ENCODE peak calls at places on chromosome 11, in nine cellular contexts. D is A549, Y is sigmoid colon, W is K562, F is ovary, B is GM12878, Z is H1, N is stomach, G is upper lobe of left lung. O is an unnamed sample.

GRCh38 chr11:67268684-67269268 is 2.5 kb downstream of the GRK2 start:
- DNase-seq in D (no peak), Y (peak; percentile 62), W (no peak), F (no peak), B (no peak), Z (no peak), N (no peak), G (no peak), O (no peak)

GRCh38 chr11:61911701-61912529 is 5.5 kb downstream of the RAB3IL1 start:
- DNase-seq in D (no peak), Y (peak; percentile 65), W (no peak), F (peak; percentile 74), B (no peak), Z (no peak), N (no peak), G (no peak), O (no peak)

GRCh38 chr11:111960916-111961315 is 23.8 kb downstream of the DIXDC1 start:
- DNase-seq in D (peak; percentile 18), Y (no peak), W (no peak), F (no peak), B (no peak), Z (no peak), N (peak; percentile 70), G (no peak), O (no peak)

GRCh38 chr11:69447786-69448185 is 33.7 kb upstream of the LINC01488 start:
- DNase-seq in D (no peak), Y (no peak), W (no peak), F (no peak), B (no peak), Z (no peak), N (peak; percentile 53), G (peak; percentile 51), O (no peak)

GRCh38 chr11:103927535-103927934 is 108.9 kb upstream of the DDI1 start:
- DNase-seq in D (peak; percentile 36), Y (no peak), W (no peak), F (no peak), B (no peak), Z (no peak), N (no peak), G (no peak), O (no peak)

GRCh38 chr11:128544625-128545024 is 42.7 kb downstream of the ETS1 start:
- DNase-seq in D (no peak), Y (no peak), W (no peak), F (no peak), B (no peak), Z (no peak), N (no peak), G (no peak), O (no peak)

GRCh38 chr11:36258730-36259360 is 30.4 kb downstream of the COMMD9 start:
- DNase-seq in D (peak; percentile 68), Y (peak; percentile 72), W (peak; percentile 27), F (peak; percentile 56), B (no peak), Z (peak; percentile 36), N (peak; percentile 48), G (peak; percentile 60), O (peak; percentile 45)

GRCh38 chr11:124811423-124812125 is 11.4 kb upstream of the MSANTD2 start:
- DNase-seq in D (no peak), Y (no peak), W (no peak), F (no peak), B (no peak), Z (no peak), N (no peak), G (no peak), O (no peak)

GRCh38 chr11:128488471-128488870 is 98.9 kb downstream of the ETS1 start:
- DNase-seq in D (no peak), Y (no peak), W (no peak), F (no peak), B (no peak), Z (no peak), N (no peak), G (no peak), O (no peak)

GRCh38 chr11:3827434-3828186 is 13.1 kb downstream of the RHOG start:
- DNase-seq in D (no peak), Y (no peak), W (no peak), F (no peak), B (no peak), Z (no peak), N (no peak), G (no peak), O (no peak)

GRCh38 chr11:119422505-119423416 is at the start of gene THY1:
- DNase-seq in D (no peak), Y (no peak), W (no peak), F (no peak), B (no peak), Z (no peak), N (no peak), G (no peak), O (no peak)

GRCh38 chr11:119759324-119759723 is 30.3 kb upstream of the NECTIN1 start:
- DNase-seq in D (no peak), Y (no peak), W (peak; percentile 62), F (no peak), B (no peak), Z (no peak), N (no peak), G (no peak), O (no peak)

GRCh38 chr11:113001709-113002108 is 40.5 kb downstream of the NCAM1 start:
- DNase-seq in D (no peak), Y (no peak), W (no peak), F (no peak), B (no peak), Z (no peak), N (no peak), G (no peak), O (no peak)

GRCh38 chr11:60763692-60764369 is 7.2 kb downstream of the MS4A15 start:
- DNase-seq in D (no peak), Y (no peak), W (no peak), F (no peak), B (peak; percentile 69), Z (no peak), N (no peak), G (peak; percentile 15), O (no peak)

GRCh38 chr11:6404341-6405038 is 14.2 kb downstream of the SMPD1 start:
- DNase-seq in D (no peak), Y (no peak), W (no peak), F (no peak), B (no peak), Z (no peak), N (no peak), G (no peak), O (no peak)

GRCh38 chr11:34585870-34586654 is 34.8 kb upstream of the EHF start:
- DNase-seq in D (peak; percentile 79), Y (no peak), W (peak; percentile 38), F (no peak), B (peak; percentile 20), Z (no peak), N (no peak), G (no peak), O (no peak)

GRCh38 chr11:63032451-63032850 is 16.8 kb upstream of the SLC22A8 start:
- DNase-seq in D (no peak), Y (no peak), W (no peak), F (no peak), B (no peak), Z (no peak), N (no peak), G (no peak), O (no peak)

GRCh38 chr11:113166280-113166679 is 148.1 kb upstream of the TTC12 start:
- DNase-seq in D (no peak), Y (no peak), W (no peak), F (no peak), B (no peak), Z (no peak), N (no peak), G (no peak), O (no peak)

GRCh38 chr11:11782532-11783110 is 59.2 kb upstream of the USP47 start:
- DNase-seq in D (no peak), Y (no peak), W (no peak), F (no peak), B (no peak), Z (no peak), N (peak; percentile 90), G (peak; percentile 33), O (no peak)
- TF ChIP-seq CTCF in D (no peak), Y (no peak), W (no peak), F (no peak), B (no peak), Z (no peak), N (no peak), G (no peak), O (no peak)

DNA sequence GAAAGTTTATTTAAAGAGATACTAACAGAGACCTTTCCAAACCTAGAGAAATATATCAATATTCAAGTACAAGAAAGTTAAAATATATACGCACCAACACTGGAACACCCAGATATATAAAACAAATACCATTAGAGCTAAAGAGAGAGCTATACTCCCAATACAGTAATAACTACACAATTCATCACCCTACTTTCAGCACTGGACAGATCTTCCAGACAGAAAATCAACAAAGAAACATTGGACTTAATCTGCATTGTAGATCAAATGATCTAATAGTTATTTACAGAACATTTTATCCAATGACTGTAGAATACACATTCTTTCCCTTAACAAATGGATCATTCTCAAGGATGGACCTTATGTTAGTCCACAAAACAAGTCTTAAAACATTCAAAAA is 311.9 kb downstream of the METTL15 start:
- DNase-seq in D (no peak), Y (no peak), W (no peak), F (no peak), B (no peak), Z (no peak), N (no peak), G (no peak), O (no peak)
- TF ChIP-seq EP300 in D (no peak), Y (no peak), W (no peak), F (no peak), B (no peak), Z (no peak), N (no peak), G (no peak), O (no peak)

GRCh38 chr11:12088047-12088481 is 22.3 kb upstream of the MICAL2 start:
- DNase-seq in D (peak; percentile 82), Y (peak; percentile 77), W (peak; percentile 42), F (no peak), B (no peak), Z (no peak), N (no peak), G (peak; percentile 44), O (no peak)
- TF ChIP-seq POLR2A in D (no peak), Y (peak; percentile 11), W (no peak), F (no peak), B (no peak), Z (no peak), N (no peak), G (no peak), O (no peak)

DNA sequence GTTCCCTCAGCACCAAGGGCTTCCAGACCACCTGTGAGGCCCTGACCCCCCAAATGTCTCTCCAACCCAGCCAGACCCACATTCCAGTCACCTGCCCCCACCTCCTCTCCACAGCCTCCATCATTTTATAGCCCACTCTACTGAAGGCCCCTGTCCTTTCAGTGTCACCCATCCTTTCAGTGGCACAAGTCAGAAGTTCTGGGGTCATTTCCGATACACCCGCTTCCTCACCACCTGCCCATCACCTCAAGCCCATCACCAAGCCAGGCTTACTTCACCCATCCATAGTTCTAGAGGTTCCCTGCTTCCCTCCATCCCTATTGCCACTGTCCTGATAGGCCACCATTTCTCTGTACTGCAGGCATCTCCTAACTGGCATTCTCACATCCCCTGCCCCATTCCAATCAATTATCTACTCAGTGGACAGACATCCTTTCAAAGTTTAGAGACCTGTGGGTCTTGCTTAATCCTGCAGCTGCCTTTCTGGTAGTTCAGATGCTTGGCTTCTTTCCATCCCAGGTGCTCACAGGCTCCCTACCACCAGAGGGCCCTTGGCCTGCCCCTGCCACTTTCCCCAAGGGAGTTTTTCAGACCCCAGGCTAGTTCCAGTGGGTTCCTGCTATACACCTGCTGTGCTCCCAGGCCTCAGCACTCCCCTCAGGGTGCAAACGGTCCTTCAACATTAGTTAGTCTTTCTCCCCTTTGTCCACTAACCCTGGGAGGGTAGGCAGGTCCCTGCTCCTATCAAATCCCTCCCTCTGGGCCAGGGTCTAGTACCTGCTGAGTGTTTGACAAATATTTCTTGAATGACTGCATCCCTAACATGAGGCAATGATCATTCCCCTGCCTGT is 7.6 kb downstream of the KCNQ1OT1 start:
- DNase-seq in D (no peak), Y (peak; percentile 40), W (no peak), F (no peak), B (no peak), Z (no peak), N (no peak), G (peak; percentile 52), O (no peak)
- TF ChIP-seq CTCF in D (peak; percentile 24), Y (no peak), W (peak; percentile 47), F (no peak), B (peak; percentile 42), Z (peak; percentile 71), N (no peak), G (peak; percentile 32), O (no peak)